ENCODE peak calls at places on chromosome 6, in six cellular contexts. N is CD8-positive, alpha-beta memory T cell; C is endothelial cell of umbilical vein; I is lower lobe of right lung; S is naive thymus-derived CD4-positive, alpha-beta T cell; M is small intestine. R is an unnamed sample.

GRCh38 chr6:30770164-30770563 is 25.8 kb upstream of the IER3 start:
- DNase-seq in I (no peak), S (no peak), M (no peak), C (no peak), N (no peak), R (no peak)

GRCh38 chr6:98471444-98471843 is 362.9 kb upstream of the POU3F2 start:
- DNase-seq in S (no peak), C (no peak), N (no peak), I (no peak), M (no peak), R (no peak)

GRCh38 chr6:17714879-17715860 is 8.4 kb upstream of the NUP153 start:
- DNase-seq in C (peak), I (no peak), M (no peak), S (no peak), N (no peak), R (no peak)

GRCh38 chr6:168540713-168541291 is 99.8 kb downstream of the SMOC2 start:
- DNase-seq in C (no peak), I (no peak), M (no peak), S (no peak), N (no peak), R (no peak)

GRCh38 chr6:151095538-151096254 is 144.1 kb upstream of the AKAP12 start:
- DNase-seq in S (no peak), M (no peak), C (no peak), I (no peak), N (no peak), R (no peak)

GRCh38 chr6:23181301-23182110 is 612.1 kb downstream of the HDGFL1 start:
- DNase-seq in S (no peak), C (no peak), M (no peak), N (no peak), I (no peak), R (no peak)

GRCh38 chr6:47321582-47321981 is 11.9 kb upstream of the TNFRSF21 start:
- DNase-seq in I (no peak), M (no peak), N (no peak), S (no peak), C (no peak), R (no peak)

GRCh38 chr6:153085239-153085638 is 45.8 kb downstream of the RGS17 start:
- DNase-seq in C (peak), I (no peak), S (no peak), N (no peak), M (peak), R (peak)

GRCh38 chr6:142569676-142570075 is 267.9 kb downstream of the ADGRG6 start:
- DNase-seq in M (no peak), C (peak), I (no peak), N (no peak), S (no peak), R (no peak)

GRCh38 chr6:40585661-40586269 is 1.4 kb downstream of the LRFN2 start:
- DNase-seq in I (no peak), N (no peak), M (no peak), C (no peak), S (no peak), R (peak)

GRCh38 chr6:168163096-168163731 is 84.2 kb upstream of the FRMD1 start:
- DNase-seq in N (no peak), S (no peak), C (no peak), I (no peak), M (no peak), R (peak)

GRCh38 chr6:142359271-142359960 is 57.6 kb downstream of the ADGRG6 start:
- DNase-seq in M (no peak), I (no peak), C (peak), N (no peak), S (no peak), R (no peak)

GRCh38 chr6:123888779-123889513 is 85.3 kb downstream of the NKAIN2 start:
- DNase-seq in N (no peak), S (no peak), C (no peak), M (no peak), I (no peak), R (no peak)

GRCh38 chr6:111559193-111560097 is 46.2 kb downstream of the TRAF3IP2 start:
- DNase-seq in N (no peak), S (no peak), M (no peak), I (no peak), C (no peak), R (peak)

GRCh38 chr6:110105296-110105695 is 74.2 kb downstream of the WASF1 start:
- DNase-seq in C (no peak), S (no peak), N (no peak), M (no peak), I (no peak), R (no peak)

GRCh38 chr6:72238900-72239299 is 352.6 kb downstream of the RIMS1 start:
- DNase-seq in I (no peak), S (no peak), M (no peak), C (no peak), N (no peak), R (no peak)

GRCh38 chr6:137452331-137452894 is 41.8 kb downstream of the OLIG3 start:
- DNase-seq in S (no peak), C (no peak), N (no peak), M (no peak), I (no peak), R (no peak)

GRCh38 chr6:37696841-37697735 is 595 bp downstream of the MDGA1 start:
- DNase-seq in C (peak), M (no peak), N (peak), S (peak), I (no peak), R (no peak)

GRCh38 chr6:128520436-128521301 is at the start of gene PTPRK:
- DNase-seq in N (peak), I (peak), C (peak), M (peak), S (peak), R (peak)

GRCh38 chr6:159761135-159761872 is 541 bp upstream of the ACAT2 start:
- DNase-seq in N (no peak), I (peak), M (peak), S (no peak), C (peak), R (peak)

GRCh38 chr6:83917001-83917400 is 57.5 kb downstream of the CYB5R4 start:
- DNase-seq in N (no peak), C (no peak), M (no peak), S (no peak), I (no peak), R (no peak)

DNA sequence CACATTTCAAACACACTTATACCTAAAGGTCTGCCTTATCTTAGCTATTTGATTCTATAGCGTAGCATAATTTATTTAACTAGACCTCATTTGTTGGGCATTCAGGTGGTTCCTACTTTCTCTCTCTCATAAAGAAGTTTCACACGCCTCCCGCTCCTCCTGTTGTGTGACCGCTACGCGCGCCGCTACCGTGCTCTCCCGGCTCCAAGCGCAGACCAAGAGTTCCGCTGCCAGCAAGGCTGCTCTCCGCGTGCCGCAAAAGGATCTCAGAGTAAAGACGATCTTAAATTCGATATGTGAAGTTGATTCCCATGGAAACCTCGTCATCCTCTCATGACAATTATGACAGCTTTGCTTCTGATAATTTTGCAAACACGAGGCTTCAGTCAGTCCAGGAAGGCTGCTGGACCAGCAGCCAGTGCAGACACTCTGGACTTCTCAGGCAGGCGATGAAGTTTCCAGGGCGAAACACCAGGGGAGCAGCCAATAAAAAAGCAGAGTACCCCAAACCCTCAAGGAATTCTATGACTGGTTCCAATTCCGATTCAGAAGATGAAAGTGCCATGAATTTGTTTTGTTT is 20.5 kb downstream of the PRSS16 start:
- DNase-seq in I (no peak), S (no peak), M (no peak), C (no peak), N (no peak), R (no peak)
- H3K4me3 ChIP-seq in I (no peak), S (no peak), M (no peak), C (no peak), N (no peak), R (no peak)

GRCh38 chr6:135867332-135867731 is 15.8 kb downstream of the PDE7B start:
- DNase-seq in C (no peak), M (no peak), N (no peak), S (no peak), I (no peak), R (no peak)
- H3K27ac ChIP-seq in C (no peak), M (no peak), N (no peak), S (no peak), I (no peak), R (no peak)

GRCh38 chr6:35519313-35520015 is 6.8 kb upstream of the TULP1 start:
- DNase-seq in S (no peak), N (no peak), M (no peak), I (no peak), C (no peak), R (no peak)

GRCh38 chr6:35524380-35525020 is 11.8 kb upstream of the TULP1 start:
- DNase-seq in C (no peak), M (no peak), S (no peak), N (no peak), I (no peak), R (no peak)

GRCh38 chr6:35518566-35519312 is 6.0 kb upstream of the TULP1 start:
- DNase-seq in I (no peak), C (no peak), S (no peak), N (no peak), M (no peak), R (no peak)

GRCh38 chr6:35521235-35521634 is 8.5 kb upstream of the TULP1 start:
- DNase-seq in N (no peak), M (no peak), S (no peak), C (no peak), I (no peak), R (no peak)

DNA sequence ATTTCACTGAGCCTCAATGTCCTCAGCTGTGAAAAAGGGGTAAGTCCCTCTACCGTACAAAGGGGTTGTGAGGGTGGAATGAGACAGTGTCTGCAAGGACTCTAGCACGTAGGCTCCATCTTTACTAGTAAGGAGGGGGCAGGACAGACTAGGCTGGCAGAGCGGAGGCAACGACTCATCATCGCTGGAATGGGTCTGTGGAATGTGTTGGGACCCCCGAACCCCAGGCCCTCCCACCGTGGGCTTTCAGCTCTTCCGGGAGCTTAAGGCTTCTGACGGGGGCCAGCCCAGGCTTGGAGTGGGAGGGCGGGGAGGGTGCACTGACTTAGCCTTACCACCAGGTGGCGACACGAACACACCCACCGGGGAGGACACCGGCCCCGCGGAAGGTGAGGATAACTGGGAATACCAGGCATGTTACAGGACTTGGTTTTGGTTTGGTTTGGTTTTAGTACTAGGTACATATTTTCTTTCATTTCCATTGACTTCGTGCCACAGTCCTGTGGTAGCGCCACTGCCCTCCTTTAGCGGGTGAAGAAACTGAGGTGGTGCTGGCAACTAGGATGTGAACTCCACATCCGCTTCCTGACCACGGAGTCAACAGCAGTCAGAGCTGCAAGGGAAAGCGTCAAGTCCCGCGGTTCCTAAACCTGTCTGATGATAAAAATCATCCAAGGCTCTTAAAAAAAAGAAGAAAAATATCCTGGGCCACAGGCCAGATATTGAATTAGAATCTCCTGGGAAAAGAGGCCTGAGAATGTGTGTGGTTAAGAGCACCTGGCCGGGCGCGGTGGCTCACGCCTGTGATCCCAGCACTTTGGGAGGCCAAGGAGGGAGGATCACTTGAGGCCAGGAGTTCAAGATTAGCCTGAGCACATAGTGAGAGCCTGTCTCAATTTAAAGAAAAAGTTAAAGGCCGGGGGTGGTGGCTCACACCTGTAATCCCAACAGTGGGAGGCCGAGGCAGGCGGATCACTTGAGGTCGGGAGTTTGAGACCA is 10.3 kb upstream of the TULP1 start:
- DNase-seq in I (peak), C (peak), N (peak), M (peak), S (peak), R (peak)
- H3K4me3 ChIP-seq in I (peak), C (peak), N (peak), M (no peak), S (no peak), R (no peak)

DNA sequence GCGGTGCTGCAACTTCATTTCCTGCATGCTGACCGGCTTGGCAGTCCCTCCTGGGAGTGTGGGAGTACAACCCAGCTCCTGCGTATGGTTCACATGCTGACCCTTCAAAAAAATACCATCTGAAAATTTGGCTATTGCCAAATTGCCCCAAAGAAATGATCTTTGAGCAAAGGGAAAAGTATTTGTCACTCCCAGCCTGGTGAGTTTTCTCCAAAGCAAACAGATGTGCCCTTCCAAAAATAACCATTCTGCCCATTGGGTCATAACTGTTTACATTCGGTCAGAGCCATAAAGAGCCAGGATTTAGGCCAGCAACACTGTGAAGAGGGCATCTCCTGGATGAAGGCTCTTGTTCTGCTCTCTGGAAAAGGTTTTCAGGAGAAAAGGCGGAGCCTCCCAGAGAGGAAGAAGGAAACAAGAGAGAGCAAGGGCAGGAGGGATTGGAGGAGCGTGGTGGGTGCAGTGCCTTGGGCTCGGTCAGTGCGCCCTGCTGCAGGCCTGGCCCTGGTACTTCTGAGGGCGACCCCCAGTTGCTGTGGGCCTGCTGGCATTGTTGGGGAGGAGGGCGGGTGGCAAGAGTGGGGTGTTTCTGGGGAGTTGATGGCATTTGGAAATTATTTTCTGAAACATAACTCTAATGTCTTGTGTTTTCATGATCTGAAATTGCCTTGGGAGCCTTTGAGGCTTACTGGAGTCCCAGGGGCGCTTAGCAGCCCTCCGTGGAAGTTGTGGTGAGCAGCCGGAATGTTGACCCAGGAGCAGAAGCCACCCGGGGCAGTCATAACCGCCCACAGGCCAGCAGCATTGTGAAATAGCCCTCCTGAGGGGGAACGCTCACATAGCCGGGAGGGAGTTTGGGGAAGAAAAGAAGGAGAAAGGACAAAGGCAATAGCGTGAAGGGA is 248.4 kb downstream of the MYLK4 start:
- DNase-seq in S (no peak), N (no peak), I (no peak), C (no peak), M (no peak), R (no peak)
- H3K27ac ChIP-seq in S (no peak), N (no peak), I (no peak), C (no peak), M (no peak), R (no peak)

GRCh38 chr6:132962936-132963579 is 148.7 kb downstream of the RPS12 start:
- DNase-seq in N (peak), S (no peak), M (peak), I (peak), C (peak), R (peak)

GRCh38 chr6:132959927-132960326 is 145.6 kb downstream of the RPS12 start:
- DNase-seq in I (no peak), M (no peak), S (no peak), N (no peak), C (no peak), R (no peak)

GRCh38 chr6:132961610-132962009 is 147.2 kb downstream of the RPS12 start:
- DNase-seq in C (no peak), N (no peak), I (no peak), S (no peak), M (no peak), R (no peak)

GRCh38 chr6:132961122-132961521 is 146.8 kb downstream of the RPS12 start:
- DNase-seq in N (no peak), I (no peak), C (peak), S (no peak), M (no peak), R (no peak)

GRCh38 chr6:132960720-132961119 is 146.4 kb downstream of the RPS12 start:
- DNase-seq in N (no peak), C (no peak), S (no peak), I (no peak), M (no peak), R (no peak)
- H3K4me3 ChIP-seq in N (no peak), C (no peak), S (no peak), I (no peak), M (no peak), R (no peak)

DNA sequence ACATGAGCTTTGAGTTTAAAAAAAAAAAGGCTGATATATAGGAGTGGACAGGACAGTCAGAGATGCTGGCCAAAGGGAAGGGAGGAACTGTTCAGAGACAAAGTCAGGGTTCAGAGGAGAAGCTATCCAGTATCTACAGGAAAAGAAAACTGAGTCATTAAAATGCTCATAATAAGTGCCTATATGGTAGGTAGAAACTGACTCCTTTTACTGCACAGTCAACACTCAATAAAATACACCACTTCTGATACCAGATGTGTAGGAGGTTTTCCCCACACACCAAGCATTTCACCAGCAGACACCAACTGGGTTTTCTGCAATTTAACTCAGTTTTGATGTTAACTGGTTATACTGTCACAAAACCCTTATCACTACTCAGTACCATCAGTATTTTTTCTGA is 32.9 kb downstream of the FRK start:
- DNase-seq in I (no peak), M (no peak), S (no peak), C (no peak), N (no peak), R (no peak)
- H3K27ac ChIP-seq in I (no peak), M (no peak), S (no peak), C (no peak), N (no peak), R (no peak)

GRCh38 chr6:39228111-39228971 is 934 bp downstream of the KCNK5 start:
- DNase-seq in C (no peak), I (no peak), N (no peak), S (no peak), M (peak), R (no peak)
- H3K4me3 ChIP-seq in C (no peak), I (peak), N (peak), S (peak), M (peak), R (peak)

R was measured in colonic mucosa.